ENCODE peak calls at places on chromosomes 11 and 22, in four cellular contexts. O is GM12878, G is WTC11, P is HepG2. B is an unnamed sample.

GRCh38 chr11:32231909-32232493 is 141.1 kb downstream of the RCN1 start:
- DNase-seq in O (no peak), G (peak; percentile 64), P (peak; percentile 13), B (peak; percentile 48)

GRCh38 chr11:67705264-67705663 is 30.8 kb upstream of the ALDH3B2 start:
- DNase-seq in O (no peak), G (no peak), P (no peak), B (no peak)

GRCh38 chr11:21814169-21814568 is 378.7 kb upstream of the ANO5 start:
- DNase-seq in O (no peak), G (no peak), P (peak; percentile 40), B (no peak)

GRCh38 chr22:19052941-19053551 is 69.2 kb downstream of the DGCR2 start:
- DNase-seq in O (no peak), G (no peak), P (no peak), B (no peak)

GRCh38 chr11:95498731-95499396 is 267.9 kb upstream of the SESN3 start:
- DNase-seq in O (no peak), G (peak; percentile 68), P (no peak), B (no peak)

GRCh38 chr11:118295199-118295598 is 9.3 kb upstream of the CD3E start:
- DNase-seq in O (no peak), G (no peak), P (no peak), B (no peak)

GRCh38 chr11:71265559-71266092 is 13.2 kb upstream of the SHANK2 start:
- DNase-seq in O (no peak), G (no peak), P (no peak), B (no peak)

GRCh38 chr22:27238935-27239510 is 562.5 kb downstream of the MN1 start:
- DNase-seq in O (no peak), G (no peak), P (no peak), B (peak; percentile 24)

GRCh38 chr11:2570841-2571597 is 126.2 kb downstream of the KCNQ1 start:
- DNase-seq in O (no peak), G (no peak), P (no peak), B (no peak)

GRCh38 chr11:43547411-43547718 is 133.2 kb upstream of the HSD17B12 start:
- DNase-seq in O (no peak), G (peak; percentile 32), P (no peak), B (no peak)

GRCh38 chr11:33668468-33668825 is 32.2 kb downstream of the C11orf91 start:
- DNase-seq in O (no peak), G (no peak), P (no peak), B (no peak)

GRCh38 chr11:33667819-33668467 is 32.7 kb downstream of the C11orf91 start:
- DNase-seq in O (no peak), G (no peak), P (no peak), B (no peak)

GRCh38 chr11:33670250-33671011 is 30.2 kb downstream of the C11orf91 start:
- DNase-seq in O (no peak), G (no peak), P (no peak), B (no peak)

GRCh38 chr11:33668951-33669596 is 31.6 kb downstream of the C11orf91 start:
- DNase-seq in O (no peak), G (no peak), P (no peak), B (no peak)

GRCh38 chr11:33669598-33670249 is 30.9 kb downstream of the C11orf91 start:
- DNase-seq in O (no peak), G (no peak), P (no peak), B (no peak)
- TF ChIP-seq TCF7 in O (no peak), G (no peak), P (no peak), B (no peak)

GRCh38 chr11:18617688-18618340 is 16.3 kb downstream of the SPTY2D1 start:
- DNase-seq in O (peak; percentile 15), G (no peak), P (no peak), B (no peak)
- TF ChIP-seq TCF7 in O (no peak), G (no peak), P (no peak), B (no peak)

DNA sequence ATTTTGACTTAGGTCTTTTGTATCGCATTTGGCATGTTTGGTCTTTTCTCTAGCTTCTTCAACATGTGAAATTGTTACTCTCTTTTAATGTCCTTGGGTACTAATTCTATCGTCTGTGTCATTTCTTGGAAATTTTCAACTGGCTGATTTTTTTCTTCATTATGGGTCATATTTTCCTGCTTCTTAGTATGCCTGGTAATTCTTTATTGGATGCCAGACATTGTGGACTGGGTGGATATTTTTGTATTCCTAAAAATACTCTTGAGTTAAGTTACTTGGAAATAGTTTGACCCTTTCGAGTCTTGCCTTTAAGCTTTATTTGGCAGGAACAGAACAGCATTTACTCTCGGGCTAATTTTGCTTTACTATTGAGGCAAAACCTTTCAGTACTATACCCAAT is 140.1 kb downstream of the ETS1 start:
- DNase-seq in O (no peak), G (no peak), P (no peak), B (no peak)
- TF ChIP-seq TCF7 in O (no peak), G (no peak), P (no peak), B (no peak)

DNA sequence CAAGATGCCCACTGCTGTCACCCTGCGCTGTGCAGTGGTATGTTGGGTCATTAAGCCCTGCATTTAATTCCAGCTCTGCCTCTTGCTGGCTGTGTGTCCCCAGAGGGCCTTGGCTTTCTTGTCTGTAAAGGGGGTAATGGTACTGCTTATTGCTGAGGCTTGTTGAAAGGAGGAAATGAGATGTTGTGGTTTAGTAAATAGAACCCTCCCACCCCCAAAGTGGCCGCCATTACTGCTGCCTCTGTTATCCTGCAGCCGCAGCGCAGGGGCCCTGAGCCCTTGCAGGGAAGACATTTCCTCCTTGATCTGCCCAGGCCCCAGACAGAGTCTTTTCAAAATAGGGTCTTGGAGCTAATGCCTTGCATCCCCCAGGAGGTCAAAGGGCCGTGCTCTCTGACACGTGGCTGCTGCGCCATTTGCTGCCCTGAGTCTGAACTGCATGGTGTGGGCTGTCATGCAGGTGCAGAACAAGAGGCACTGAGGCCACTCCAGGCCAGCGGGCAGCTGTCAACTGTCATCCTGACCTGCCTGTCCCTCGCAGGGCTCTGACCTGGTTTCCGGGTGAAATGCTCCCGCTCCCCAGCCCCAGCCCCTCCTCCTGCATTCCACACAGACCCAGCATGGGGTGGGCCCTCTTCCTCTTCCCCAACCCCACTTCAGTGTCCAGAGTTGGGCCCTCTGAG is 18.7 kb downstream of the PVALB start:
- DNase-seq in O (no peak), G (no peak), P (no peak), B (no peak)
- TF ChIP-seq TCF7 in O (no peak), G (no peak), P (no peak), B (no peak)

B was measured in K562.